ENCODE peak calls at places on chromosomes 1 and 21, in nine cellular contexts. K is adrenal gland, M is choroid plexus epithelial cell, C is foreskin fibroblast, L is H7, J is sigmoid colon, Q is PC-3, B is transverse colon, P is heart left ventricle. U is an unnamed sample.

GRCh38 chr1:165738794-165739193 is 29.9 kb downstream of the TMCO1 start:
- DNase-seq in K (no peak), M (no peak), C (no peak), L (no peak), J (no peak), Q (no peak), B (no peak), P (no peak), U (no peak)

GRCh38 chr1:245195398-245195797 is 40.6 kb downstream of the KIF26B start:
- DNase-seq in K (no peak), M (no peak), C (no peak), L (no peak), J (no peak), Q (no peak), B (no peak), P (no peak), U (no peak)

GRCh38 chr1:205689479-205689878 is 9.2 kb upstream of the SLC45A3 start:
- DNase-seq in K (no peak), M (no peak), C (no peak), L (no peak), J (no peak), Q (no peak), B (no peak), P (no peak), U (no peak)

GRCh38 chr1:162011337-162012012 is 12.2 kb downstream of the OLFML2B start:
- DNase-seq in K (no peak), M (no peak), C (no peak), L (no peak), J (peak; percentile 84), Q (no peak), B (no peak), P (peak; percentile 69), U (peak; percentile 77)

GRCh38 chr1:146046664-146047063 is 25.1 kb upstream of the HJV start:
- DNase-seq in K (no peak), M (no peak), C (no peak), L (no peak), J (no peak), Q (no peak), B (no peak), P (no peak), U (no peak)

GRCh38 chr1:212752934-212753497 is 38.6 kb downstream of the NSL1 start:
- DNase-seq in K (no peak), M (no peak), C (peak; percentile 4), L (no peak), J (no peak), Q (no peak), B (no peak), P (no peak), U (no peak)

GRCh38 chr21:41883582-41883981 is 4.4 kb upstream of the PRDM15 start:
- DNase-seq in K (no peak), M (peak; percentile 11), C (no peak), L (no peak), J (no peak), Q (no peak), B (no peak), P (no peak), U (no peak)

GRCh38 chr1:99737016-99737415 is 29.4 kb downstream of the FRRS1 start:
- DNase-seq in K (peak; percentile 38), M (peak; percentile 91), C (peak; percentile 48), L (peak; percentile 61), J (no peak), Q (peak; percentile 61), B (peak; percentile 26), P (no peak), U (no peak)

GRCh38 chr1:5949074-5949760 is 43.0 kb downstream of the NPHP4 start:
- DNase-seq in K (no peak), M (peak; percentile 43), C (no peak), L (peak; percentile 88), J (no peak), Q (peak; percentile 17), B (no peak), P (no peak), U (no peak)

GRCh38 chr1:170967042-170967910 is 31.9 kb downstream of the MROH9 start:
- DNase-seq in K (no peak), M (peak; percentile 77), C (peak; percentile 40), L (peak; percentile 9), J (no peak), Q (peak; percentile 77), B (no peak), P (no peak), U (peak; percentile 16)

GRCh38 chr21:29933088-29933487 is 6.7 kb downstream of the GRIK1 start:
- DNase-seq in K (no peak), M (no peak), C (no peak), L (no peak), J (no peak), Q (no peak), B (no peak), P (no peak), U (no peak)

DNA sequence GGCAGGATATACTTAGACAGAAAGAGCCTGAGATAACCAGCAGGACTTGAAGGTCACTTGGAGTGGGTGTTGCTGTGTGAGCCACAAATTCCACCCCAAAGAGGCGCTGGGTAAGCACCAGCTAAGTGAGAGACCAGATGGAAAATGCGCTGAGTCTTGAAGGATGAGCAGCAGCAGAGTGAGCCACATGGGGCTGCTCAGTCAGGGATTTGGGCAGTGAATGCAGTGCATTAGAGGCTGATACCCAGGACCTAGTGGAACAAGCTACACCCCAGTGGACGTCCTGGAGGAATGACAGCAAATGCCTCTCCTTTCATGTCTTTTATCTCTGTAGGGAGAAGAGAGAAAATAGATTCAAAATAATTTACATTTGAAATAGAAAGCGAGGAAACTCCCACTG is 11.3 kb downstream of the GRIK1 start:
- DNase-seq in K (no peak), M (no peak), C (no peak), L (no peak), J (no peak), Q (no peak), B (no peak), P (no peak), U (no peak)
- H3K4me3 ChIP-seq in K (no peak overlapping the region), M (no peak overlapping the region), C (no peak overlapping the region), L (no peak overlapping the region), J (no peak overlapping the region), Q (no peak overlapping the region), B (no peak overlapping the region), P (no peak overlapping the region), U (no peak overlapping the region)

GRCh38 chr1:204080163-204080903 is 7.4 kb downstream of the SOX13 start:
- DNase-seq in K (peak; percentile 78), M (peak; percentile 91), C (peak; percentile 80), L (peak; percentile 97), J (peak; percentile 92), Q (peak; percentile 96), B (peak; percentile 89), P (peak; percentile 76), U (peak; percentile 73)
- H3K4me3 ChIP-seq in K (no peak overlapping the region), M (no peak overlapping the region), C (no peak overlapping the region), L (no peak overlapping the region), J (no peak overlapping the region), Q (peak overlapping the region; percentile 53), B (no peak overlapping the region), P (no peak overlapping the region), U (no peak overlapping the region)

GRCh38 chr1:203090667-203091320 is 5.0 kb upstream of the MYOG start:
- DNase-seq in K (no peak), M (no peak), C (no peak), L (peak; percentile 11), J (no peak), Q (no peak), B (no peak), P (no peak), U (no peak)

GRCh38 chr1:203089651-203090045 is 3.8 kb upstream of the MYOG start:
- DNase-seq in K (no peak), M (no peak), C (no peak), L (peak; percentile 62), J (no peak), Q (no peak), B (no peak), P (no peak), U (peak; percentile 41)

GRCh38 chr1:203086992-203087763 is 1.4 kb upstream of the MYOG start:
- DNase-seq in K (no peak), M (no peak), C (no peak), L (peak; percentile 22), J (no peak), Q (no peak), B (no peak), P (no peak), U (no peak)

GRCh38 chr1:203088441-203088840 is 2.6 kb upstream of the MYOG start:
- DNase-seq in K (no peak), M (no peak), C (no peak), L (no peak), J (no peak), Q (no peak), B (no peak), P (no peak), U (no peak)

DNA sequence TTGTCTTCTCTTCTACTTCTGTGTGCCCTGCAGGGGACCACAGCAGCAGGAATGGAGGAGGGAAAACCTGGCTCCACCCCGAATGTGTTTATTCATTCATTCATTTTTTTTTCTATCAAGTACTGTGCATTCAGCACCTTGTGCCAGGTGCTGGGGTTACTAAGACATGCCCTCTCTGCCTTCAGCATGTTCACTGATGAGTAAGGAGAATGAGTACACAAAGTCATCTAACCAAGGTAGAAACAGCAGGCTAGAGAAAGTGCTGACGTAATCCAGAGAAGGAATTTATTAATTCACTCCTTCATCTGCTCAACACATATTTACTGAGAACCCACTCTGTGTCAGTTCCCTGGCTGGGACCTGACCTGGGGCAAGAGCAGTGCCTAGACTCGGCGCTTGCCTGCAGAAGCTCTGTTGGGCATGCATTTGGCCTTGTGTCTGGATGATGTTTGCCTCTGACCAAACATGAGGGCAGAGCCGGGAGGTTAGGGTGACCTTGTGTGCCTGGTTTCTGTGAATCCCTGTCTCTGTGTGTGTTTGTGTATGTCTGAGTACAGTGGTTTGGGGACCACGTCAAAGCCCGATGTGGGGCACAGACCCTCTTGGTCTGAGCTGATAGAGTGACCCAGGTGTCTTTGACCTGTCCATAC is 3.3 kb upstream of the MYOG start:
- DNase-seq in K (no peak), M (no peak), C (no peak), L (no peak), J (no peak), Q (peak; percentile 46), B (no peak), P (no peak), U (no peak)
- H3K4me3 ChIP-seq in K (no peak overlapping the region), M (no peak overlapping the region), C (no peak overlapping the region), L (no peak overlapping the region), J (no peak overlapping the region), Q (no peak overlapping the region), B (no peak overlapping the region), P (no peak overlapping the region), U (no peak overlapping the region)

DNA sequence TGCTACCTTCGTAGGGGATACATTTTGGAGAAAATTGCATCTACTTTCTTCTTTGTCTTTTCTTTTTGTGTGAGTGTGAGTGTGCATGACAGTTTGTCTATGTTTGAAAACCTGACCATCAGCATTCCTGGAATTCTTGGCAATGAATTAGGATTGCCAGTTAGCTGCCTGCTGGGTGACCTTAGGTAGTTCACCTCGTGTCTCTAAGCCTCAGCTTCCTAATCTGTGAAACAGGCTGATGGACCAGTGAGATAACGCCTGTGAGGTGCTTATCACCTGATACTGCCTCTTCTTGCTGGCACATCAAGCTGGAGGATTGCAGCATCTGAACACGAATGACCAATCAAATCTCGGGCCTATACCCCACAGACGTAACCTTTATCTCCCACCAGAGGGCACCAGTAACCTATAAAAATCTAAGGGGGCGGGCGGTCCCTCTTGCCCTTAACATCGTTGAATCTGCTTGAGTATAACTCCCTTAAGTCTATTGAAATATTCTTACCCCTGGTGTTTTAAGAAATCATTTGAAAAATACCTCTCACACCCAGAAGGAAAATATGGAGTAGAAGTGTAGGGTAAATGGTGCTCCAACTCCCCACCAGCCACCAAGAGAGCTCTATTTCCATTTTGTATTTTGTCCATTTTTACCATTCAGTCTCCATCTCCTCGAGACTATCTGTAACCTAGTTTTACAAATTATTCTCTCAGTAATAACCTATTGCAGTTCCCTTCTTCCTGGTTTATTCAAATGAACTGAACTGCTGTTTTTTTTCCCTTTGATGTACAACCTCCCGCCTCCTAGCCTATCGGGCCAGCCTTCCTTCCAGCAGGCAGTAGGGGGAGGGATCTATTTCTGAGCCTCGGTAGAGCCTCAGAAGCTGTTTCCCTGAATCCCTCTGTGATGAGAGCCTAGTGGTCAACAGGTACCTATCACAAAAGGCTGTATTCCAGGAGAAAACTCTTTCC is 49.7 kb downstream of the MDM4 start:
- DNase-seq in K (peak; percentile 40), M (peak; percentile 83), C (peak; percentile 57), L (peak; percentile 85), J (peak; percentile 79), Q (peak; percentile 96), B (peak; percentile 49), P (no peak), U (peak; percentile 32)
- H3K4me3 ChIP-seq in K (no peak overlapping the region), M (no peak overlapping the region), C (no peak overlapping the region), L (no peak overlapping the region), J (no peak overlapping the region), Q (peak overlapping the region; percentile 6), B (no peak overlapping the region), P (no peak overlapping the region), U (no peak overlapping the region)